ENCODE peak calls at places on chromosome 20, in seven cellular contexts. One of them, this sample, is unnamed.

GRCh38 chr20:19427913-19428800 is 215.7 kb downstream of the SLC24A3 start:
- DNase-seq in NCI-H524: no peak
- DNase-seq in anterior cingulate cortex: no peak
- DNase-seq in dorsolateral prefrontal cortex: no peak
- DNase-seq in activated effector memory CD4-positive, alpha-beta T cell treated with anti-CD3 and anti-CD28 coated beads, Interleukin-2, amount 50 U/mL, for 16 hours: no peak
- DNase-seq in NCI-H2081: no peak
- DNase-seq in activated T-cell treated with anti-CD3 and anti-CD28 coated beads, Interleukin-2, amount 50 U/mL, for 72 hours: no peak
- DNase-seq in this sample: no peak

GRCh38 chr20:45338121-45339030 is 9.8 kb downstream of the SDC4 start:
- DNase-seq in anterior cingulate cortex: no peak
- DNase-seq in NCI-H2081: no peak
- DNase-seq in activated T-cell treated with anti-CD3 and anti-CD28 coated beads, Interleukin-2, amount 50 U/mL, for 72 hours: no peak
- DNase-seq in NCI-H524: no peak
- DNase-seq in activated effector memory CD4-positive, alpha-beta T cell treated with anti-CD3 and anti-CD28 coated beads, Interleukin-2, amount 50 U/mL, for 16 hours: no peak
- DNase-seq in dorsolateral prefrontal cortex: no peak
- DNase-seq in this sample: no peak

GRCh38 chr20:16810216-16810615 is 62.1 kb downstream of the OTOR start:
- DNase-seq in dorsolateral prefrontal cortex: no peak
- DNase-seq in activated T-cell treated with anti-CD3 and anti-CD28 coated beads, Interleukin-2, amount 50 U/mL, for 72 hours: no peak
- DNase-seq in NCI-H524: no peak
- DNase-seq in NCI-H2081: no peak
- DNase-seq in activated effector memory CD4-positive, alpha-beta T cell treated with anti-CD3 and anti-CD28 coated beads, Interleukin-2, amount 50 U/mL, for 16 hours: no peak
- DNase-seq in anterior cingulate cortex: no peak
- DNase-seq in this sample: no peak

GRCh38 chr20:7285918-7286556 is 518.6 kb downstream of the BMP2 start:
- DNase-seq in NCI-H524: peak; percentile 94
- DNase-seq in activated T-cell treated with anti-CD3 and anti-CD28 coated beads, Interleukin-2, amount 50 U/mL, for 72 hours: peak; percentile 13
- DNase-seq in anterior cingulate cortex: peak; percentile 41
- DNase-seq in NCI-H2081: peak; percentile 88
- DNase-seq in dorsolateral prefrontal cortex: peak; percentile 89
- DNase-seq in activated effector memory CD4-positive, alpha-beta T cell treated with anti-CD3 and anti-CD28 coated beads, Interleukin-2, amount 50 U/mL, for 16 hours: no peak
- DNase-seq in this sample: no peak

GRCh38 chr20:7094438-7094997 is 327.0 kb downstream of the BMP2 start:
- DNase-seq in activated effector memory CD4-positive, alpha-beta T cell treated with anti-CD3 and anti-CD28 coated beads, Interleukin-2, amount 50 U/mL, for 16 hours: no peak
- DNase-seq in anterior cingulate cortex: no peak
- DNase-seq in activated T-cell treated with anti-CD3 and anti-CD28 coated beads, Interleukin-2, amount 50 U/mL, for 72 hours: peak; percentile 6
- DNase-seq in dorsolateral prefrontal cortex: no peak
- DNase-seq in NCI-H524: peak; percentile 82
- DNase-seq in NCI-H2081: peak; percentile 87
- DNase-seq in this sample: no peak

GRCh38 chr20:24771651-24772061 is 177.4 kb upstream of the CST7 start:
- DNase-seq in NCI-H524: no peak
- DNase-seq in anterior cingulate cortex: no peak
- DNase-seq in activated effector memory CD4-positive, alpha-beta T cell treated with anti-CD3 and anti-CD28 coated beads, Interleukin-2, amount 50 U/mL, for 16 hours: peak; percentile 43
- DNase-seq in NCI-H2081: no peak
- DNase-seq in activated T-cell treated with anti-CD3 and anti-CD28 coated beads, Interleukin-2, amount 50 U/mL, for 72 hours: no peak
- DNase-seq in dorsolateral prefrontal cortex: peak; percentile 8
- DNase-seq in this sample: peak; percentile 69

GRCh38 chr20:63280929-63281545 is 8.4 kb downstream of the ARFGAP1 start:
- DNase-seq in activated T-cell treated with anti-CD3 and anti-CD28 coated beads, Interleukin-2, amount 50 U/mL, for 72 hours: no peak
- DNase-seq in NCI-H2081: no peak
- DNase-seq in activated effector memory CD4-positive, alpha-beta T cell treated with anti-CD3 and anti-CD28 coated beads, Interleukin-2, amount 50 U/mL, for 16 hours: no peak
- DNase-seq in dorsolateral prefrontal cortex: no peak
- DNase-seq in NCI-H524: no peak
- DNase-seq in anterior cingulate cortex: no peak
- DNase-seq in this sample: no peak

GRCh38 chr20:14178952-14179351 is 158.5 kb downstream of the FLRT3 start:
- DNase-seq in NCI-H2081: no peak
- DNase-seq in activated effector memory CD4-positive, alpha-beta T cell treated with anti-CD3 and anti-CD28 coated beads, Interleukin-2, amount 50 U/mL, for 16 hours: no peak
- DNase-seq in dorsolateral prefrontal cortex: no peak
- DNase-seq in activated T-cell treated with anti-CD3 and anti-CD28 coated beads, Interleukin-2, amount 50 U/mL, for 72 hours: no peak
- DNase-seq in anterior cingulate cortex: no peak
- DNase-seq in NCI-H524: no peak
- DNase-seq in this sample: no peak

GRCh38 chr20:9136114-9136513 is 67.2 kb downstream of the PLCB4 start:
- DNase-seq in NCI-H524: no peak
- DNase-seq in dorsolateral prefrontal cortex: no peak
- DNase-seq in activated effector memory CD4-positive, alpha-beta T cell treated with anti-CD3 and anti-CD28 coated beads, Interleukin-2, amount 50 U/mL, for 16 hours: no peak
- DNase-seq in activated T-cell treated with anti-CD3 and anti-CD28 coated beads, Interleukin-2, amount 50 U/mL, for 72 hours: no peak
- DNase-seq in NCI-H2081: no peak
- DNase-seq in anterior cingulate cortex: no peak
- DNase-seq in this sample: no peak